ENCODE peak calls at places on chromosomes 5 and 9, in seven cellular contexts. I, H, E, B, X, M and F are unnamed samples.

GRCh38 chr5:178129296-178129695 is 1.5 kb upstream of the RMND5B start:
- DNase-seq in M (no peak), H (no peak), I (no peak), B (no peak), X (no peak), E (no peak), F (no peak)

GRCh38 chr9:91818647-91819403 is 131.2 kb downstream of the ROR2 start:
- DNase-seq in B (no peak), E (no peak), H (no peak), M (no peak), X (no peak), I (no peak), F (no peak)

GRCh38 chr5:61809651-61810050 is 477.6 kb downstream of the ZSWIM6 start:
- DNase-seq in M (no peak), I (peak; percentile 85), E (no peak), B (no peak), H (no peak), X (no peak), F (no peak)

GRCh38 chr9:12290166-12290869 is 402.9 kb upstream of the TYRP1 start:
- DNase-seq in I (no peak), E (no peak), X (no peak), M (no peak), H (no peak), B (no peak), F (no peak)

GRCh38 chr9:35526087-35526801 is 36.3 kb downstream of the RUSC2 start:
- DNase-seq in B (no peak), M (no peak), X (no peak), H (no peak), E (no peak), I (no peak), F (no peak)

GRCh38 chr9:91056917-91057316 is 255.3 kb downstream of the SYK start:
- DNase-seq in X (no peak), I (no peak), M (no peak), B (no peak), E (no peak), H (no peak), F (no peak)

GRCh38 chr9:121285835-121286687 is 18.1 kb downstream of the GSN start:
- DNase-seq in B (peak; percentile 51), H (no peak), M (no peak), I (no peak), X (no peak), E (peak; percentile 83), F (no peak)

GRCh38 chr5:93349613-93350012 is 231.4 kb downstream of the NR2F1-AS1 start:
- DNase-seq in B (no peak), I (no peak), M (no peak), H (peak; percentile 81), X (no peak), E (no peak), F (no peak)

GRCh38 chr9:97293827-97294226 is 13.6 kb upstream of the CCDC180 start:
- DNase-seq in B (no peak), M (no peak), I (no peak), X (no peak), H (no peak), E (no peak), F (no peak)